ENCODE peak calls at places on chromosome 7, in four cellular contexts. R is kidney, C is sigmoid colon, L is WTC11. G is an unnamed sample.

GRCh38 chr7:117072620-117073118 is 119.4 kb downstream of the ST7 start:
- DNase-seq in R (no peak), C (peak), L (no peak), G (peak)

GRCh38 chr7:815284-816216 is 16.7 kb upstream of the SUN1 start:
- DNase-seq in R (peak), C (peak), L (peak), G (no peak)

GRCh38 chr7:88115258-88116195 is 104.3 kb downstream of the SRI start:
- DNase-seq in R (no peak), C (no peak), L (no peak), G (no peak)

GRCh38 chr7:55438085-55438764 is 73.1 kb downstream of the LANCL2 start:
- DNase-seq in R (no peak), C (no peak), L (no peak), G (no peak)

GRCh38 chr7:47669178-47669878 is 87.4 kb upstream of the TNS3 start:
- DNase-seq in R (peak), C (peak), L (no peak), G (peak)

GRCh38 chr7:39624202-39624807 is 933 bp downstream of the RALA start:
- DNase-seq in R (no peak), C (no peak), L (no peak), G (no peak)

GRCh38 chr7:100467638-100468373 is 3.7 kb upstream of the SPACDR start:
- DNase-seq in R (peak), C (no peak), L (no peak), G (no peak)

GRCh38 chr7:898855-899681 is 22.7 kb downstream of the GET4 start:
- DNase-seq in R (peak), C (no peak), L (no peak), G (no peak)

GRCh38 chr7:30206466-30206865 is 71.7 kb downstream of the MTURN start:
- DNase-seq in R (no peak), C (no peak), L (no peak), G (no peak)

GRCh38 chr7:153432056-153432455 is 620.1 kb upstream of the DPP6 start:
- DNase-seq in R (no peak), C (no peak), L (no peak), G (no peak)

GRCh38 chr7:46468753-46469356 is 547.8 kb upstream of the IGFBP3 start:
- DNase-seq in R (no peak), C (no peak), L (no peak), G (no peak)

DNA sequence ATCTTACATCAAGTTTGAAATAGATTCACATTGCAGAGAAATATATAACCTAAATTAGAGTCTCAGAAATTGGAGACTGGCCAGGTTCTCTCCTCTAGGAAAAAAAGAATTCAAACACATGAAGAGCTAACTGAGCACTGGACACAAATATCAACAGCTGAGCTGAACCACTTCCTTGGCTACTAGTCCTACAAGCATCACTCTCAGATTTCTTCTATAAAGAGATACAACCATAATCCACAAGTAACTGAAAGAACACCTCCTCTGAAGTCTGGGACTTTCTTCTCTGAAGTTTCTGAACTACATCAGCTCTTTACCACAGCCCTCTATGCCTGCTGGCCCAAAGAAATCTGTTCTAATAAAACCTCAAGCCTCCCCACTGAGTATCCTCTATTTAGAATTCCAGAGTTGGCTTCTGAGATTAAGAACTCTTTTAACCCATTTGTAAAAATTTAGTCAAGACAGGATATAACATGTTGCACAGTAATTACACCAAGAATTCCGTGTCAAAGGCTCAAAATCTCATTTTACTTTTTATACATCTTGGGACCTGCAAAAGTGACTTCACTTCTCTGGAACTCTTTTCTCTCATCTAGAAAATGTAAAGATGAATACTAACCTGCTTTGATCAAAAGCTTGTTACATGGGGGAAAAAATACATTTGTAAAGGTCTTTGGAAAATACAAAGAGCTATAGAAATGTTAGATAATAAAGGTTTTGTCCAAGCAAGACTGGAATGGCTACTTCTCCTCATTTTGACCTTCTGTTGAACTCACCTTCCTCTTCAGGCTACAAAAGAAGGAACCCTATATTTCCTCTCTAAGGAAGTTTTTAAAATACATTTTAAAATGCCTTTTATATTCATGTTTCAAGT is 45.1 kb downstream of the MTERF1 start:
- DNase-seq in R (no peak), C (no peak), L (no peak), G (no peak)
- TF ChIP-seq CTCF in R (no peak), C (no peak), L (no peak), G (no peak)

DNA sequence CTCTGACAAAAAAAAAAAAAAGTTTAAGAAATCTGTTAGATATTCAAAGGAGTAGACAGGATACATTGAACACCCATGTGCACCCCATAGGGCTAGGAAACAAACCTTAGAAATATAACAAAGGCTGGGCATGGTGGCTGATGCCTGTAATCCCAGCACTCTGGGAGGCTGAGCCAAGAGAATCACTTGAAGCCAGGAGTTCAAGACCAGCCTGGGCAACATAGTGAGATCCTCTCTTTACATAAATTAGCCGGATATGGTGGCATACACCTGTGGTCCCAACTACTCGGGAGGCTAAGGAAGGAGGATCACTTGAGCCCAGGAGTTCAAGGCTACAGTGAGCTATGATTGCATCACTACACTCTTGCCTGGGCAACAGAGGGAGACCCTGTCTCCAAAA is 15.3 kb downstream of the CLIP2 start:
- DNase-seq in R (no peak), C (no peak), L (no peak), G (no peak)
- TF ChIP-seq CTCF in R (no peak), C (no peak), L (no peak), G (no peak)

GRCh38 chr7:2248984-2249694 is 7.1 kb downstream of the NUDT1 start:
- DNase-seq in R (peak), C (no peak), L (no peak), G (peak)
- TF ChIP-seq CTCF in R (no peak), C (no peak), L (no peak), G (no peak)

GRCh38 chr7:28507538-28508282 is 95.4 kb downstream of the CREB5 start:
- DNase-seq in R (no peak), C (no peak), L (no peak), G (no peak)
- TF ChIP-seq CTCF in R (no peak), C (no peak), L (no peak), G (no peak)

G was measured in left ventricle myocardium inferior.